ENCODE peak calls at places on chromosome 18, in five cellular contexts. H is HEK293T, F is HepG2, X is GM12878, S is H1. A is an unnamed sample.

GRCh38 chr18:13120967-13121586 is 97.5 kb upstream of the LDLRAD4 start:
- DNase-seq in H (no peak), F (no peak), X (no peak), S (no peak), A (no peak)

GRCh38 chr18:35407871-35408481 is 30.8 kb upstream of the ZNF396 start:
- DNase-seq in H (peak), F (peak), X (no peak), S (no peak), A (peak)

GRCh38 chr18:741931-742512 is 29.6 kb upstream of the ENOSF1 start:
- DNase-seq in H (peak), F (peak), X (peak), S (no peak), A (peak)

GRCh38 chr18:79206444-79206843 is 137.2 kb downstream of the ATP9B start:
- DNase-seq in H (no peak), F (no peak), X (no peak), S (no peak), A (no peak)

GRCh38 chr18:10270160-10270571 is 184.3 kb upstream of the APCDD1 start:
- DNase-seq in H (no peak), F (peak), X (no peak), S (no peak), A (no peak)

GRCh38 chr18:75183524-75183923 is 25.4 kb downstream of the PTGR3 start:
- DNase-seq in H (no peak), F (no peak), X (no peak), S (no peak), A (no peak)

GRCh38 chr18:32730620-32731021 is 42.2 kb downstream of the KLHL14 start:
- DNase-seq in H (no peak), F (no peak), X (peak), S (no peak), A (no peak)

GRCh38 chr18:73688161-73688560 is 459.5 kb downstream of the FBXO15 start:
- DNase-seq in H (no peak), F (no peak), X (no peak), S (no peak), A (no peak)

GRCh38 chr18:58177886-58178470 is 134.0 kb downstream of the NEDD4L start:
- DNase-seq in H (no peak), F (peak), X (no peak), S (peak), A (no peak)

GRCh38 chr18:28357785-28358401 is 181.0 kb upstream of the CDH2 start:
- DNase-seq in H (peak), F (peak), X (no peak), S (no peak), A (peak)

GRCh38 chr18:10417679-10418078 is 36.8 kb upstream of the APCDD1 start:
- DNase-seq in H (no peak), F (no peak), X (no peak), S (no peak), A (no peak)

GRCh38 chr18:79598885-79599175 is 80.8 kb upstream of the CTDP1 start:
- DNase-seq in H (no peak), F (no peak), X (no peak), S (no peak), A (no peak)

GRCh38 chr18:13483316-13484270 is 242.8 kb downstream of the FAM210A start:
- DNase-seq in H (no peak), F (no peak), X (no peak), S (no peak), A (no peak)

GRCh38 chr18:10898417-10898974 is 250.9 kb downstream of the PIEZO2 start:
- DNase-seq in H (no peak), F (no peak), X (no peak), S (no peak), A (no peak)

GRCh38 chr18:11937874-11938478 is 29.9 kb upstream of the MPPE1 start:
- DNase-seq in H (peak), F (peak), X (peak), S (peak), A (no peak)

GRCh38 chr18:59609654-59610053 is 87.6 kb downstream of the CCBE1 start:
- DNase-seq in H (no peak), F (no peak), X (no peak), S (no peak), A (no peak)

GRCh38 chr18:79940814-79941472 is 10.5 kb downstream of the SLC66A2 start:
- DNase-seq in H (no peak), F (no peak), X (no peak), S (no peak), A (no peak)

GRCh38 chr18:31576670-31577069 is 15.0 kb upstream of the TTR start:
- DNase-seq in H (no peak), F (no peak), X (no peak), S (no peak), A (no peak)

GRCh38 chr18:74778191-74778847 is 180.6 kb downstream of the ZNF407 start:
- DNase-seq in H (no peak), F (no peak), X (no peak), S (no peak), A (no peak)

GRCh38 chr18:24656571-24656971 is 196.1 kb downstream of the HRH4 start:
- DNase-seq in H (no peak), F (no peak), X (no peak), S (no peak), A (no peak)

GRCh38 chr18:51107082-51107481 is 77.1 kb downstream of the SMAD4 start:
- DNase-seq in H (no peak), F (no peak), X (no peak), S (no peak), A (no peak)

GRCh38 chr18:32056613-32057358 is 34.9 kb upstream of the RNF138 start:
- DNase-seq in H (no peak), F (no peak), X (no peak), S (no peak), A (no peak)

GRCh38 chr18:8623549-8624106 is 14.4 kb downstream of the RAB12 start:
- DNase-seq in H (no peak), F (no peak), X (no peak), S (no peak), A (no peak)

GRCh38 chr18:9823805-9824473 is 61.8 kb upstream of the TXNDC2 start:
- DNase-seq in H (no peak), F (no peak), X (no peak), S (no peak), A (no peak)

GRCh38 chr18:5630057-5630765 is 86.4 kb upstream of the EPB41L3 start:
- DNase-seq in H (peak), F (no peak), X (no peak), S (peak), A (no peak)

GRCh38 chr18:79507546-79508480 is 112.1 kb downstream of the NFATC1 start:
- DNase-seq in H (no peak), F (no peak), X (no peak), S (no peak), A (no peak)

GRCh38 chr18:23618862-23619387 is 32.6 kb upstream of the NPC1 start:
- DNase-seq in H (no peak), F (peak), X (peak), S (peak), A (peak)

GRCh38 chr18:68428026-68428425 is 286.9 kb downstream of the TMX3 start:
- DNase-seq in H (no peak), F (no peak), X (no peak), S (no peak), A (no peak)

GRCh38 chr18:71212222-71212621 is 923.4 kb downstream of the SOCS6 start:
- DNase-seq in H (no peak), F (no peak), X (no peak), S (no peak), A (peak)

GRCh38 chr18:62897153-62897552 is 181.8 kb downstream of the PHLPP1 start:
- DNase-seq in H (no peak), F (no peak), X (no peak), S (no peak), A (no peak)
- TF ChIP-seq SUZ12 in H (no peak), F (no peak), X (no peak), S (no peak), A (no peak)

GRCh38 chr18:46222710-46223360 is 118.7 kb downstream of the HAUS1 start:
- DNase-seq in H (no peak), F (no peak), X (no peak), S (no peak), A (no peak)

GRCh38 chr18:46224181-46224775 is 120.1 kb downstream of the HAUS1 start:
- DNase-seq in H (no peak), F (no peak), X (no peak), S (no peak), A (no peak)

GRCh38 chr18:46222093-46222492 is 117.9 kb downstream of the HAUS1 start:
- DNase-seq in H (no peak), F (no peak), X (no peak), S (no peak), A (no peak)

GRCh38 chr18:46226461-46226860 is 122.3 kb downstream of the HAUS1 start:
- DNase-seq in H (no peak), F (no peak), X (no peak), S (no peak), A (no peak)
- TF ChIP-seq SUZ12 in H (no peak), F (no peak), X (no peak), S (no peak), A (no peak)

GRCh38 chr18:76437910-76438309 is 57.1 kb downstream of the ZNF516 start:
- DNase-seq in H (no peak), F (no peak), X (no peak), S (no peak), A (no peak)

GRCh38 chr18:76436342-76436741 is 58.7 kb downstream of the ZNF516 start:
- DNase-seq in H (no peak), F (no peak), X (no peak), S (no peak), A (no peak)

GRCh38 chr18:76434452-76434851 is 60.6 kb downstream of the ZNF516 start:
- DNase-seq in H (no peak), F (no peak), X (no peak), S (no peak), A (no peak)

GRCh38 chr18:76435321-76435989 is 59.6 kb downstream of the ZNF516 start:
- DNase-seq in H (no peak), F (no peak), X (no peak), S (peak), A (no peak)

GRCh38 chr18:76437011-76437410 is 58.0 kb downstream of the ZNF516 start:
- DNase-seq in H (no peak), F (no peak), X (no peak), S (no peak), A (no peak)
- TF ChIP-seq SUZ12 in H (no peak), F (no peak), X (no peak), S (no peak), A (no peak)

GRCh38 chr18:37339701-37340215 is 225.8 kb downstream of the CELF4 start:
- DNase-seq in H (no peak), F (no peak), X (no peak), S (no peak), A (no peak)

GRCh38 chr18:37343542-37343851 is 222.1 kb downstream of the CELF4 start:
- DNase-seq in H (no peak), F (no peak), X (no peak), S (no peak), A (no peak)

GRCh38 chr18:37336568-37337285 is 228.9 kb downstream of the CELF4 start:
- DNase-seq in H (no peak), F (no peak), X (no peak), S (no peak), A (no peak)

GRCh38 chr18:37341473-37342086 is 224.0 kb downstream of the CELF4 start:
- DNase-seq in H (no peak), F (no peak), X (no peak), S (no peak), A (no peak)

GRCh38 chr18:37341016-37341415 is 224.6 kb downstream of the CELF4 start:
- DNase-seq in H (no peak), F (no peak), X (no peak), S (no peak), A (no peak)
- TF ChIP-seq SUZ12 in H (no peak), F (no peak), X (no peak), S (no peak), A (no peak)

GRCh38 chr18:53991202-53991601 is 233.3 kb downstream of the MBD2 start:
- DNase-seq in H (no peak), F (peak), X (no peak), S (no peak), A (no peak)
- TF ChIP-seq SUZ12 in H (no peak), F (no peak), X (no peak), S (no peak), A (no peak)

A was measured in NT2/D1.